ENCODE peak calls at places on chromosome 18, in six cellular contexts. B is colonic mucosa, K is fibroblast of pulmonary artery, Y is HCT116, C is fibroblast of lung, T is H1. O is an unnamed sample.

GRCh38 chr18:75638597-75639467 is 211.3 kb upstream of the SMIM21 start:
- DNase-seq in B (no peak), C (peak), K (peak), Y (no peak), T (peak), O (peak)

GRCh38 chr18:3103576-3103975 is 90.6 kb upstream of the LPIN2 start:
- DNase-seq in B (no peak), Y (no peak), C (no peak), K (peak), T (no peak), O (peak)

GRCh38 chr18:45636110-45636509 is 20.8 kb downstream of the SLC14A2 start:
- DNase-seq in K (no peak), Y (no peak), T (no peak), B (no peak), C (peak), O (no peak)

GRCh38 chr18:54127759-54128378 is 96.6 kb downstream of the MBD2 start:
- DNase-seq in C (peak), T (peak), K (peak), B (peak), Y (peak), O (peak)

GRCh38 chr18:22558945-22559385 is 141.2 kb upstream of the CTAGE1 start:
- DNase-seq in K (peak), T (no peak), Y (no peak), B (peak), C (peak), O (peak)

GRCh38 chr18:13264986-13265900 is 46.7 kb downstream of the LDLRAD4 start:
- DNase-seq in B (no peak), C (no peak), K (no peak), Y (no peak), T (no peak), O (no peak)

GRCh38 chr18:23337599-23338444 is 115.3 kb upstream of the RIOK3 start:
- DNase-seq in C (peak), T (no peak), K (peak), B (no peak), Y (peak), O (peak)

GRCh38 chr18:52950153-52950552 is 610.2 kb downstream of the DCC start:
- DNase-seq in B (no peak), T (no peak), Y (no peak), C (no peak), K (no peak), O (no peak)

GRCh38 chr18:38539373-38539772 is 973.8 kb upstream of the CELF4 start:
- DNase-seq in Y (no peak), K (no peak), B (no peak), T (no peak), C (no peak), O (no peak)

GRCh38 chr18:38539871-38540270 is 974.3 kb upstream of the CELF4 start:
- DNase-seq in C (no peak), Y (no peak), B (no peak), T (no peak), K (no peak), O (no peak)

DNA sequence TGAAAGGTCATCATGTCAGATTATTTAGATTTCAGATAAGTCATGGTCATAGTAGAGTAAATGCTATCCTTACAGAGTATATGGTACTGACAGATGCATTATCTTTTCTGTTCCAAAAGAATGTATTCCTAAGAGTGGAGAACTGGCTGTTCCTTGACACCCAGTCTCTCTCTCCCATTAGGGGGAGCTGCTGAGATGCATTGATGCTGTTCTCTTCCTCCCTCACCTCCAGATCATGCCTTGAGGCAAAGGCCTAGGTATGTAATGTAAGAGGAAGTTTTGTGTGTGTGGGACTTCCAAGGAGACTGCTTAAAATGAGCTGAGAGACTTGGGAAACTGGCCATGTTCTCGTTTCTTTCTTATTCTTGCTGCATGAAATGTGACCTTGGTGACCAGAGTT is 979.5 kb upstream of the CELF4 start:
- DNase-seq in K (peak), C (no peak), T (peak), Y (no peak), B (no peak), O (no peak)
- TF ChIP-seq CTCF in K (peak), C (no peak), T (peak), Y (no peak), B (no peak), O (no peak)

GRCh38 chr18:8703781-8704301 is 1.5 kb upstream of the MTCL1 start:
- DNase-seq in Y (no peak), K (no peak), B (no peak), C (no peak), T (no peak), O (no peak)
- H3K4me3 ChIP-seq in Y (no peak), K (no peak), B (peak), C (peak), T (no peak), O (peak)

DNA sequence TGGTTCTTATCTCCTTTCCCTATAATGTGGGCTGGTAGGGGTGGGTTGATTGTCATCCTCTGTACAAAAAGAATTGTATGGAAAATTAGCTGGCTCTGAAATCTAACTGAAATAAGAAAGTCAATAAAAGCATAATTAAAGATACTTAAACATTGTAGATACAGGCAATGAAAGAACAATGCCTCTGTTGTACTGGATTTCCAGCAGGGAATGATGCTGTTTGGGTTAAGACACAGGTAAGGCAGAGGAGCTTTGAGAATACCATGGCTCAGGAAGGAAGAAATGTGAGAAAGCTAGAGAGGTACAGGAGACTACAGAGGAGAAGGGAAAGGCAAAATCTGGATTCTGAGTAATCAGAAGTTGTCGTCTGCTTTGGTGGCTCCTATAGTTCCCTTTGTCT is 10.1 kb downstream of the DTNA start:
- DNase-seq in K (no peak), B (no peak), T (no peak), Y (no peak), C (no peak), O (no peak)
- TF ChIP-seq CTCF in K (no peak), B (no peak), T (no peak), Y (no peak), C (no peak), O (no peak)

GRCh38 chr18:27627927-27628326 is 442.8 kb upstream of the CHST9 start:
- DNase-seq in C (no peak), K (no peak), Y (no peak), T (no peak), B (no peak), O (no peak)
- H3K4me3 ChIP-seq in C (no peak), K (no peak), Y (no peak), T (no peak), B (no peak), O (no peak)

GRCh38 chr18:34352385-34353163 is 127.9 kb upstream of the NOL4 start:
- DNase-seq in K (peak), B (no peak), C (peak), Y (no peak), T (no peak), O (no peak)
- TF ChIP-seq CTCF in K (no peak), B (no peak), C (no peak), Y (no peak), T (peak), O (peak)

GRCh38 chr18:49486617-49486958 is 446 bp downstream of the C18orf32 start:
- DNase-seq in C (peak), T (no peak), B (no peak), K (peak), Y (no peak), O (no peak)
- H3K4me3 ChIP-seq in C (peak), T (peak), B (peak), K (peak), Y (peak), O (peak)

GRCh38 chr18:68147728-68148127 is 567.2 kb downstream of the TMX3 start:
- DNase-seq in K (peak), T (no peak), B (no peak), C (peak), Y (no peak), O (no peak)

GRCh38 chr18:68148862-68149261 is 566.0 kb downstream of the TMX3 start:
- DNase-seq in K (no peak), B (no peak), Y (no peak), T (no peak), C (no peak), O (no peak)

GRCh38 chr18:68150976-68151375 is 563.9 kb downstream of the TMX3 start:
- DNase-seq in C (no peak), B (no peak), K (no peak), Y (no peak), T (no peak), O (no peak)

GRCh38 chr18:68152770-68153169 is 562.1 kb downstream of the TMX3 start:
- DNase-seq in T (peak), Y (no peak), C (no peak), K (no peak), B (no peak), O (no peak)
- TF ChIP-seq CTCF in T (peak), Y (no peak), C (no peak), K (no peak), B (no peak), O (no peak)

DNA sequence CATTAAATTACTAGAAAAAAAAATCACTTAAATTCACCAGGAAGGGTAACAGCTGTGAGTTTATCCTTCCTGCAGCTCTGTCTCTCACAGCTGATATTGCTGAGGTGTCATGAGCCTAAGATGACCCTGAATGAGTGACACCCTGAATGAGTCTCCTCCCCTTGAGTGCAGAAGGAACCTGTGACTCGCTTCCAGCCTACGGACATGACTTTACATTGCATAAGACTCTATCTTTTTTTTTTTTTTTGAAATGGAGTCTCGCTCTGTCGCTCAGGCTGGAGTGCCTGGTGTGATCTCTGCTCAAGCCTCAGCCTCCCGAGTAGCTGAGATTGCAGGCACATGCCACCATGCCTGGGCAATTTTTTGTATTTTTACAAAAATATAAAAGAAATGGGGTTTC is 14.1 kb downstream of the MRO start:
- DNase-seq in T (no peak), K (peak), Y (no peak), C (no peak), B (no peak), O (no peak)
- H3K4me3 ChIP-seq in T (no peak), K (no peak), Y (no peak), C (no peak), B (no peak), O (no peak)

O was measured in AG10803.